ENCODE peak calls at places on chromosomes 5 and 9, in eight cellular contexts. U is iPS DF 6.9, W is OCI-M1, M is adrenal gland, T is nucleus accumbens, O is left colon, L is WTC11, P is lung. V is an unnamed sample.

GRCh38 chr5:131277875-131278795 is 14.3 kb downstream of the CDC42SE2 start:
- DNase-seq in U (no peak), W (peak), M (no peak), T (no peak), O (no peak), L (no peak), P (no peak), V (no peak)

GRCh38 chr5:107063511-107063910 is 607.2 kb downstream of the EFNA5 start:
- DNase-seq in U (no peak), W (no peak), M (no peak), T (no peak), O (no peak), L (no peak), P (no peak), V (no peak)

GRCh38 chr5:32506251-32506661 is 61.7 kb upstream of the ZFR start:
- DNase-seq in U (no peak), W (no peak), M (no peak), T (no peak), O (no peak), L (no peak), P (no peak), V (no peak)

GRCh38 chr5:161378701-161379100 is 167.8 kb downstream of the GABRB2 start:
- DNase-seq in U (no peak), W (no peak), M (no peak), T (no peak), O (no peak), L (no peak), P (no peak), V (no peak)

GRCh38 chr5:40781843-40782409 is 16.2 kb downstream of the PRKAA1 start:
- DNase-seq in U (no peak), W (no peak), M (no peak), T (no peak), O (no peak), L (no peak), P (no peak), V (no peak)

GRCh38 chr5:178078197-178078995 is 34.9 kb upstream of the N4BP3 start:
- DNase-seq in U (no peak), W (no peak), M (no peak), T (no peak), O (no peak), L (no peak), P (no peak), V (no peak)

GRCh38 chr5:173557123-173557903 is 59.1 kb downstream of the BOD1 start:
- DNase-seq in U (no peak), W (no peak), M (no peak), T (peak), O (no peak), L (no peak), P (no peak), V (no peak)

GRCh38 chr5:84273517-84273883 is 111.2 kb downstream of the EDIL3 start:
- DNase-seq in U (no peak), W (no peak), M (no peak), T (no peak), O (no peak), L (no peak), P (no peak), V (no peak)

GRCh38 chr9:91900057-91900816 is 49.8 kb downstream of the ROR2 start:
- DNase-seq in U (no peak), W (peak), M (no peak), T (no peak), O (peak), L (no peak), P (no peak), V (no peak)

GRCh38 chr9:72415163-72415562 is 50.2 kb upstream of the ZFAND5 start:
- DNase-seq in U (no peak), W (no peak), M (no peak), T (no peak), O (no peak), L (no peak), P (no peak), V (no peak)

GRCh38 chr5:32443145-32443540 is 1.4 kb downstream of the ZFR start:
- DNase-seq in U (no peak), W (peak), M (no peak), T (no peak), O (no peak), L (no peak), P (no peak), V (no peak)

GRCh38 chr9:91047529-91047928 is 245.9 kb downstream of the SYK start:
- DNase-seq in U (no peak), W (no peak), M (no peak), T (no peak), O (no peak), L (no peak), P (no peak), V (no peak)